ENCODE peak calls at places on chromosomes 4 and X, in six cellular contexts. One of them, this sample, is unnamed.
A peak's percentile ranks its signal among the peaks of the same experiment; 100 is the strongest.

GRCh38 chr4:173362666-173363065 is 8.1 kb upstream of the SAP30 start:
- DNase-seq in IMR-90: no peak
- DNase-seq in lower leg skin: no peak
- DNase-seq in A549: no peak
- DNase-seq in adrenal gland: no peak
- DNase-seq in GM12891: no peak
- DNase-seq in this sample: peak; percentile 61

GRCh38 chr4:140042634-140043033 is 111.3 kb downstream of the MAML3 start:
- DNase-seq in lower leg skin: no peak
- DNase-seq in IMR-90: no peak
- DNase-seq in GM12891: no peak
- DNase-seq in A549: no peak
- DNase-seq in adrenal gland: no peak
- DNase-seq in this sample: no peak

GRCh38 chrX:44338361-44338760 is 5.1 kb downstream of the EFHC2 start:
- DNase-seq in A549: no peak
- DNase-seq in lower leg skin: no peak
- DNase-seq in adrenal gland: no peak
- DNase-seq in GM12891: no peak
- DNase-seq in IMR-90: no peak
- DNase-seq in this sample: no peak

GRCh38 chr4:136319789-136320470 is 1212.4 kb downstream of the PCDH18 start:
- DNase-seq in adrenal gland: no peak
- DNase-seq in GM12891: no peak
- DNase-seq in lower leg skin: no peak
- DNase-seq in A549: peak; percentile 10
- DNase-seq in IMR-90: peak; percentile 49
- DNase-seq in this sample: no peak

GRCh38 chr4:102554482-102554881 is 53.3 kb downstream of the NFKB1 start:
- DNase-seq in GM12891: no peak
- DNase-seq in IMR-90: peak; percentile 92
- DNase-seq in adrenal gland: no peak
- DNase-seq in A549: no peak
- DNase-seq in lower leg skin: no peak
- DNase-seq in this sample: peak; percentile 16

GRCh38 chr4:138338840-138339239 is 96.7 kb upstream of the SLC7A11 start:
- DNase-seq in lower leg skin: no peak
- DNase-seq in adrenal gland: no peak
- DNase-seq in GM12891: no peak
- DNase-seq in IMR-90: no peak
- DNase-seq in A549: no peak
- DNase-seq in this sample: no peak

GRCh38 chrX:132415012-132415411 is 73.8 kb downstream of the MBNL3 start:
- DNase-seq in GM12891: no peak
- DNase-seq in A549: no peak
- DNase-seq in lower leg skin: no peak
- DNase-seq in IMR-90: no peak
- DNase-seq in adrenal gland: no peak
- DNase-seq in this sample: no peak

GRCh38 chrX:118865231-118865630 is 41.6 kb downstream of the ZCCHC12 start:
- DNase-seq in A549: no peak
- DNase-seq in lower leg skin: no peak
- DNase-seq in GM12891: no peak
- DNase-seq in adrenal gland: no peak
- DNase-seq in IMR-90: no peak
- DNase-seq in this sample: no peak

GRCh38 chrX:94401426-94401825 is 727.4 kb downstream of the FAM133A start:
- DNase-seq in IMR-90: no peak
- DNase-seq in GM12891: no peak
- DNase-seq in A549: no peak
- DNase-seq in adrenal gland: no peak
- DNase-seq in lower leg skin: no peak
- DNase-seq in this sample: no peak

GRCh38 chr4:61922766-61923165 is 722.6 kb downstream of the ADGRL3 start:
- DNase-seq in GM12891: no peak
- DNase-seq in adrenal gland: no peak
- DNase-seq in IMR-90: no peak
- DNase-seq in A549: no peak
- DNase-seq in lower leg skin: no peak
- DNase-seq in this sample: no peak

GRCh38 chr4:53592128-53592527 is 842 bp upstream of the LNX1 start:
- DNase-seq in A549: no peak
- DNase-seq in lower leg skin: no peak
- DNase-seq in GM12891: no peak
- DNase-seq in adrenal gland: no peak
- DNase-seq in IMR-90: peak; percentile 13
- DNase-seq in this sample: peak; percentile 82

GRCh38 chrX:47645530-47645929 is 4.8 kb downstream of the ELK1 start:
- DNase-seq in IMR-90: no peak
- DNase-seq in lower leg skin: no peak
- DNase-seq in A549: no peak
- DNase-seq in GM12891: no peak
- DNase-seq in adrenal gland: peak; percentile 31
- DNase-seq in this sample: no peak

GRCh38 chr4:37467223-37467622 is 219.0 kb downstream of the RELL1 start:
- DNase-seq in adrenal gland: no peak
- DNase-seq in lower leg skin: no peak
- DNase-seq in A549: no peak
- DNase-seq in IMR-90: no peak
- DNase-seq in GM12891: no peak
- DNase-seq in this sample: no peak

GRCh38 chrX:21993265-21993664 is 38.9 kb upstream of the PHEX start:
- DNase-seq in IMR-90: no peak
- DNase-seq in A549: no peak
- DNase-seq in GM12891: no peak
- DNase-seq in lower leg skin: no peak
- DNase-seq in adrenal gland: peak; percentile 30
- DNase-seq in this sample: no peak

GRCh38 chr4:24856586-24856985 is 56.3 kb downstream of the CCDC149 start:
- DNase-seq in lower leg skin: no peak
- DNase-seq in A549: no peak
- DNase-seq in IMR-90: peak; percentile 67
- DNase-seq in adrenal gland: no peak
- DNase-seq in GM12891: peak; percentile 41
- DNase-seq in this sample: no peak

GRCh38 chr4:25795566-25796454 is 67.0 kb downstream of the SEL1L3 start:
- DNase-seq in GM12891: no peak
- DNase-seq in adrenal gland: no peak
- DNase-seq in lower leg skin: peak; percentile 68
- DNase-seq in IMR-90: peak; percentile 83
- DNase-seq in A549: no peak
- DNase-seq in this sample: no peak

GRCh38 chr4:100019821-100020220 is 69.7 kb upstream of the H2AZ1 start:
- DNase-seq in GM12891: no peak
- DNase-seq in lower leg skin: no peak
- DNase-seq in IMR-90: no peak
- DNase-seq in adrenal gland: no peak
- DNase-seq in A549: no peak
- DNase-seq in this sample: no peak

GRCh38 chr4:183098080-183098722 is 856 bp upstream of the WWC2 start:
- DNase-seq in adrenal gland: peak; percentile 71
- DNase-seq in A549: peak; percentile 33
- DNase-seq in IMR-90: peak; percentile 50
- DNase-seq in GM12891: peak; percentile 38
- DNase-seq in lower leg skin: peak; percentile 93
- DNase-seq in this sample: peak; percentile 63

GRCh38 chr4:7938513-7939376 is 916 bp downstream of the AFAP1 start:
- DNase-seq in IMR-90: peak; percentile 45
- DNase-seq in GM12891: no peak
- DNase-seq in A549: no peak
- DNase-seq in adrenal gland: peak; percentile 51
- DNase-seq in lower leg skin: peak; percentile 88
- DNase-seq in this sample: peak; percentile 51

GRCh38 chr4:80963051-80963450 is 67.5 kb upstream of the BMP3 start:
- DNase-seq in adrenal gland: no peak
- DNase-seq in A549: no peak
- DNase-seq in GM12891: no peak
- DNase-seq in IMR-90: peak; percentile 29
- DNase-seq in lower leg skin: no peak
- DNase-seq in this sample: no peak

GRCh38 chr4:89914609-89915008 is 20.0 kb downstream of the MMRN1 start:
- DNase-seq in adrenal gland: no peak
- DNase-seq in IMR-90: no peak
- DNase-seq in A549: no peak
- DNase-seq in GM12891: no peak
- DNase-seq in lower leg skin: no peak
- DNase-seq in this sample: no peak

GRCh38 chr4:56799824-56800756 is 21.4 kb downstream of the SPINK2 start:
- DNase-seq in adrenal gland: peak; percentile 89
- DNase-seq in IMR-90: peak; percentile 86
- DNase-seq in A549: peak; percentile 48
- DNase-seq in GM12891: peak; percentile 44
- DNase-seq in lower leg skin: peak; percentile 95
- DNase-seq in this sample: peak; percentile 80

GRCh38 chr4:26839534-26839951 is 21.1 kb upstream of the STIM2 start:
- DNase-seq in adrenal gland: no peak
- DNase-seq in A549: no peak
- DNase-seq in lower leg skin: no peak
- DNase-seq in IMR-90: peak; percentile 33
- DNase-seq in GM12891: no peak
- DNase-seq in this sample: peak; percentile 74

GRCh38 chr4:10003666-10004065 is 17.6 kb downstream of the SLC2A9 start:
- DNase-seq in lower leg skin: no peak
- DNase-seq in GM12891: no peak
- DNase-seq in adrenal gland: no peak
- DNase-seq in IMR-90: no peak
- DNase-seq in A549: no peak
- DNase-seq in this sample: no peak

GRCh38 chrX:129719268-129719667 is 19.5 kb upstream of the XPNPEP2 start:
- DNase-seq in GM12891: no peak
- DNase-seq in adrenal gland: no peak
- DNase-seq in A549: no peak
- DNase-seq in IMR-90: no peak
- DNase-seq in lower leg skin: peak; percentile 32
- DNase-seq in this sample: no peak

GRCh38 chrX:129876734-129877395 is 29.1 kb upstream of the UTP14A start:
- DNase-seq in IMR-90: peak; percentile 29
- DNase-seq in A549: peak; percentile 15
- DNase-seq in lower leg skin: no peak
- DNase-seq in adrenal gland: no peak
- DNase-seq in GM12891: no peak
- DNase-seq in this sample: no peak

GRCh38 chr4:86512631-86513030 is 81.5 kb upstream of the PTPN13 start:
- DNase-seq in adrenal gland: no peak
- DNase-seq in A549: no peak
- DNase-seq in IMR-90: no peak
- DNase-seq in GM12891: no peak
- DNase-seq in lower leg skin: no peak
- DNase-seq in this sample: no peak

GRCh38 chr4:6907658-6908191 is 1.9 kb upstream of the TBC1D14 start:
- DNase-seq in A549: peak; percentile 19
- DNase-seq in lower leg skin: peak; percentile 80
- DNase-seq in IMR-90: no peak
- DNase-seq in adrenal gland: no peak
- DNase-seq in GM12891: no peak
- DNase-seq in this sample: peak; percentile 68

GRCh38 chr4:89434364-89434988 is 126.9 kb upstream of the GPRIN3 start:
- DNase-seq in lower leg skin: no peak
- DNase-seq in A549: peak; percentile 6
- DNase-seq in adrenal gland: no peak
- DNase-seq in GM12891: no peak
- DNase-seq in IMR-90: peak; percentile 35
- DNase-seq in this sample: peak; percentile 7

DNA sequence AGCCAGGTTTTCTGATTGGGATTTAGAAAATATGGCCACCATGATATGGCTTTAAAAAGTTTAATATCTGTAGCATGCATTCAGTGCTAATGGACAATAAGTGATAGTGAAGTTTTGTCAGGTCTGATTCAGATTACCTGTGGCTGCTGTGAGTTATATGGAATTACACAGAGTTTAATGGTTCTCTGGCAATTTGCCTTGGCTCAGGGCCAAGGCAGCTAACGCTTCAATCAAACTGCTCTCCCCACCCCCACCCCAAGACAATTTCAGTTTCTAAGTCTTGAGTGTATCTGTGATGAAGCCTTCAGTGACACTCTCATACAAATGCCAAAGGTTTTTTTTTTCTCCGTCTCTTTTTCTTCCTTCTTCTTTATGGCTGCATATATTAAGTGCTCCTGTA is 106.6 kb downstream of the SHROOM4 start:
- DNase-seq in A549: no peak
- DNase-seq in adrenal gland: no peak
- DNase-seq in IMR-90: no peak
- DNase-seq in lower leg skin: no peak
- DNase-seq in GM12891: no peak
- DNase-seq in this sample: peak; percentile 6
- TF ChIP-seq POLR2A in A549: no peak
- TF ChIP-seq POLR2A in adrenal gland: no peak
- TF ChIP-seq POLR2A in IMR-90: no peak
- TF ChIP-seq POLR2A in lower leg skin: no peak
- TF ChIP-seq POLR2A in GM12891: no peak
- TF ChIP-seq POLR2A in this sample: no peak

DNA sequence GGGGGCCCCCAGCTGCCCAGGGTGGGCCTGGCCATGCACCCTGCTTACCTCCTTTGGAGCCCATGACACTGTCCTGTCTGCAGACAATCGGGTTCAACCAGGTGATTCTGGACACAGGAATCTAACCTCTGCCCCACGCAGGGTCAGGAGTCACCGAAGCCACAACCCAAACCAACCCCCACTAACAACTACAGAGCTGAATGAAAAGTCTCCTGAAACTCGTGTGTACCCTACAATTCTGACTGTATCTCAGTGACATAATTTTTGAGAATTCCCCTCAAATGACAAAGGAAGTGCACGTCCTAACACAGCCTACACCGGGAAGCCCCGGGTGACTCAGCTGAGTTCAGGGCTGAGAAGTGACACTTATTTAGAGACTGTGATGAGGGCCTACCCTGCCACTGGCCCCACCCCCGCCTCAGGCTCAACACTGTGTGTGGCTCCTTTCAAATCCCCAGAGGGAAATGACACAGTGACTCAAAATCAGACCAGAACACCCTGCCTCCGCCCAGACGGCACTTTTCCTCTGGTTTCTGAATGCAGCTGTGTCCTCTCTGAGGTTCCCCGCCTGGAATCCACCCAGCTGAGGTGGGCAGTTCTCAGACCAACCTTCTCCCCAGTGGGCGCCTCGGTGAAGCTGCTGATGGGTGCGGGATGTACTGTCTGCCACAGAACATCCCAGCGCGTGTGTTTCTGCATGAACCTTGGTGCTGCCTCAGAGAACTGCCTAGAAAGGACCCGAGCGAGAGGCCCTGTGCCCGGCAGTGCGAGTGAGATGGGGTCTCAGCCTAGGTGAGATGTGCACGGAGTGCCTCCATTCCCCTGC is 9.9 kb downstream of the TNIP2 start:
- DNase-seq in IMR-90: peak; percentile 85
- DNase-seq in adrenal gland: peak; percentile 89
- DNase-seq in lower leg skin: no peak
- DNase-seq in GM12891: peak; percentile 87
- DNase-seq in A549: peak; percentile 36
- DNase-seq in this sample: no peak
- TF ChIP-seq POLR2A in IMR-90: no peak
- TF ChIP-seq POLR2A in adrenal gland: no peak
- TF ChIP-seq POLR2A in lower leg skin: no peak
- TF ChIP-seq POLR2A in GM12891: peak; percentile 32
- TF ChIP-seq POLR2A in A549: no peak
- TF ChIP-seq POLR2A in this sample: no peak

GRCh38 chr4:160373911-160374310 is 1271.0 kb downstream of the RAPGEF2 start:
- DNase-seq in IMR-90: no peak
- DNase-seq in A549: no peak
- DNase-seq in GM12891: no peak
- DNase-seq in adrenal gland: no peak
- DNase-seq in lower leg skin: no peak
- DNase-seq in this sample: no peak
- TF ChIP-seq POLR2A in IMR-90: no peak
- TF ChIP-seq POLR2A in A549: no peak
- TF ChIP-seq POLR2A in GM12891: no peak
- TF ChIP-seq POLR2A in adrenal gland: no peak
- TF ChIP-seq POLR2A in lower leg skin: no peak
- TF ChIP-seq POLR2A in this sample: no peak

GRCh38 chr4:117239434-117239833 is 154.1 kb upstream of the TRAM1L1 start:
- DNase-seq in GM12891: no peak
- DNase-seq in lower leg skin: peak; percentile 52
- DNase-seq in adrenal gland: no peak
- DNase-seq in IMR-90: no peak
- DNase-seq in A549: no peak
- DNase-seq in this sample: no peak
- TF ChIP-seq POLR2A in GM12891: no peak
- TF ChIP-seq POLR2A in lower leg skin: no peak
- TF ChIP-seq POLR2A in adrenal gland: no peak
- TF ChIP-seq POLR2A in IMR-90: no peak
- TF ChIP-seq POLR2A in A549: no peak
- TF ChIP-seq POLR2A in this sample: no peak

This sample was measured in body of pancreas.